ENCODE peak calls at places on chromosomes 1 and 21, in five cellular contexts. X is heart left ventricle; C is CD8-positive, alpha-beta memory T cell; A is A549; E is naive thymus-derived CD4-positive, alpha-beta T cell. H is an unnamed sample. For H3K4me1, the result is how much of the 10 kb centered on the place peaks cover.

GRCh38 chr1:116972676-116973035 is 28.9 kb upstream of the CD101 start:
- DNase-seq in X (no peak), C (no peak), A (no peak), E (no peak), H (no peak)

GRCh38 chr21:41110664-41111063 is 57.3 kb upstream of the BACE2 start:
- DNase-seq in X (no peak), C (no peak), A (no peak), E (no peak), H (no peak)

GRCh38 chr21:14259669-14260458 is 43.9 kb downstream of the RBM11 start:
- DNase-seq in X (no peak), C (no peak), A (peak), E (peak), H (no peak)

GRCh38 chr1:182684128-182684828 is at the start of gene RGS8:
- DNase-seq in X (no peak), C (no peak), A (no peak), E (no peak), H (no peak)

GRCh38 chr1:3691421-3692204 is 39.3 kb downstream of the TP73 start:
- DNase-seq in X (no peak), C (no peak), A (no peak), E (no peak), H (no peak)

GRCh38 chr21:37915516-37915915 is 741 bp downstream of the KCNJ6 start:
- DNase-seq in X (no peak), C (no peak), A (no peak), E (no peak), H (no peak)

GRCh38 chr1:64092851-64093371 is 110.5 kb upstream of the UBE2U start:
- DNase-seq in X (no peak), C (no peak), A (no peak), E (no peak), H (no peak)

GRCh38 chr1:193069748-193070394 is 10.5 kb downstream of the RO60 start:
- DNase-seq in X (no peak), C (no peak), A (peak), E (no peak), H (no peak)

GRCh38 chr1:174875306-174875705 is 124.4 kb upstream of the CACYBP start:
- DNase-seq in X (no peak), C (peak), A (no peak), E (peak), H (peak)

GRCh38 chr1:1599919-1600860 is at the start of gene FNDC10:
- DNase-seq in X (no peak), C (no peak), A (no peak), E (no peak), H (peak)

GRCh38 chr1:159010398-159010797 is 691 bp downstream of the IFI16 start:
- DNase-seq in X (no peak), C (no peak), A (no peak), E (peak), H (no peak)

GRCh38 chr1:185477638-185478216 is 160.7 kb upstream of the IVNS1ABP start:
- DNase-seq in X (no peak), C (no peak), A (no peak), E (no peak), H (peak)

GRCh38 chr1:48462716-48463285 is 9.2 kb downstream of the SPATA6 start:
- DNase-seq in X (no peak), C (no peak), A (no peak), E (no peak), H (no peak)
- H3K4me3 ChIP-seq in X (no peak), C (no peak), A (no peak), E (no peak), H (no peak)

GRCh38 chr21:45128613-45129226 is 54.3 kb downstream of the ADARB1 start:
- DNase-seq in X (peak), C (peak), A (peak), E (peak), H (peak)

GRCh38 chr21:45132841-45133573 is 58.6 kb downstream of the ADARB1 start:
- DNase-seq in X (no peak), C (no peak), A (no peak), E (no peak), H (no peak)

GRCh38 chr21:45130324-45130774 is 56.0 kb downstream of the ADARB1 start:
- DNase-seq in X (no peak), C (no peak), A (peak), E (no peak), H (no peak)

GRCh38 chr21:45129231-45129923 is 55.0 kb downstream of the ADARB1 start:
- DNase-seq in X (peak), C (no peak), A (no peak), E (no peak), H (no peak)

DNA sequence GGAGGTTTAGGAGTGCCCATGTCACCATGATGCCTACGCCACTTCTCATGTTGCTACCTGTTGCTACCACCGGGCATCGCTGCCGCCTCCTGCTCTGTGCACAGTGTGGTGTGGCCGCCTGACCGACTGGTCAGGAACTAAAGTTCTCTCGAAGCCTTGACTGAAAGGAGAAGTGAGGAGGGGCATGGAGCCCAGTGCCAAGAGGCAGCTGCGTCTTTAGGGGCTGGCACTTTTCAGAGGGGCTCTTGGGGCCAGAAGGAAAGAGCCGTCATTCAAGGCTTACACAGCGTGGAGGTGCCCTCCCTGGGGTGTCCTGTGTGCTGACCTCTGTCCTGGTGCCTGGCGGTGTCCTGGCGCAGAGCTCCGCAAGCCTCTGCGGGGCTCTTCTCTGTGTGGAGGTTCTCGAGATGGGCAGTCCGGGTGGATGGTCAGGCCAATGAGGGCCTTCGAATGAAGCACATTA is 57.2 kb downstream of the ADARB1 start:
- DNase-seq in X (no peak), C (no peak), A (no peak), E (no peak), H (no peak)
- H3K4me1 ChIP-seq in X (under half), C (under half), A (under half), E (under half), H (under half)

DNA sequence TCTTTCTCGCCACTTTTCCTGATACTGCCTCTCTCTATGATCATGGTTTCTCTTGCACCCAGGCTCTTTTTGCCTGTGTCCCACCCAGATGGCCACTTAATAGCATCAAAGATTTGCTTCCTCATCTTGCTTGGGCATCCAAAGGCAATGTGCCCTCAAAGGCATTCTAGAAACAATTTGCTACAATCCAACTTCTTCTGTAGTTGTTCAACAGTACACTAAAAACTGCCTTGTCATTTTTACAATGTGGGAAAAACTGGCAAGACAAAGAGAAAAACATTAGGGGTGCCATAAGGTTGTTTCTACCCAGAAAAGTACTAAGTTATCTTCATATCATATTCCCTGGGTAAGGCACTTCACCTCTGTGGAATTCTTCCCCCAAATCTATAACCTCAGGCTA is 16.5 kb upstream of the KLF18 start:
- DNase-seq in X (no peak), C (no peak), A (no peak), E (no peak), H (no peak)
- H3K4me3 ChIP-seq in X (no peak), C (no peak), A (no peak), E (no peak), H (no peak)

GRCh38 chr1:18937539-18937938 is 18.9 kb downstream of the IFFO2 start:
- DNase-seq in X (no peak), C (no peak), A (no peak), E (no peak), H (no peak)
- H3K4me1 ChIP-seq in X (under half), C (half or more), A (half or more), E (under half), H (half or more)

GRCh38 chr1:25707280-25708016 is 90.9 kb downstream of the MAN1C1 start:
- DNase-seq in X (no peak), C (no peak), A (no peak), E (no peak), H (no peak)
- H3K4me3 ChIP-seq in X (no peak), C (no peak), A (no peak), E (no peak), H (no peak)

H was measured in body of pancreas.